ENCODE peak calls at places on chromosomes 3 and 15, in nine cellular contexts. A, V, T, J, B, F, S, N and U are unnamed samples.

GRCh38 chr3:71724584-71725278 is 471 bp downstream of the EIF4E3 start:
- DNase-seq in A (peak), V (no peak), T (peak), J (peak), B (peak), F (no peak), S (peak), N (no peak), U (peak)

GRCh38 chr15:67680645-67681044 is 138.1 kb downstream of the MAP2K5 start:
- DNase-seq in A (peak), V (peak), T (peak), J (no peak), B (peak), F (no peak), S (no peak), N (no peak), U (no peak)

GRCh38 chr3:159165972-159166371 is 364.1 kb downstream of the MFSD1 start:
- DNase-seq in A (no peak), V (no peak), T (no peak), J (no peak), B (no peak), F (no peak), S (no peak), N (no peak), U (no peak)

GRCh38 chr3:13608969-13609725 is 60.2 kb downstream of the FBLN2 start:
- DNase-seq in A (no peak), V (no peak), T (no peak), J (no peak), B (no peak), F (no peak), S (no peak), N (no peak), U (no peak)

GRCh38 chr3:4416961-4417360 is 50.1 kb downstream of the SUMF1 start:
- DNase-seq in A (no peak), V (peak), T (no peak), J (no peak), B (peak), F (no peak), S (no peak), N (peak), U (no peak)

GRCh38 chr3:187370051-187370450 is 1.9 kb downstream of the RTP4 start:
- DNase-seq in A (no peak), V (no peak), T (no peak), J (no peak), B (no peak), F (no peak), S (no peak), N (no peak), U (no peak)

GRCh38 chr3:181880339-181880738 is 168.6 kb downstream of the SOX2 start:
- DNase-seq in A (no peak), V (no peak), T (peak), J (no peak), B (no peak), F (no peak), S (no peak), N (peak), U (no peak)

GRCh38 chr3:51953445-51953844 is 1.7 kb upstream of the GPR62 start:
- DNase-seq in A (no peak), V (no peak), T (peak), J (no peak), B (peak), F (no peak), S (no peak), N (no peak), U (no peak)

GRCh38 chr15:62119224-62119925 is 45.7 kb downstream of the C2CD4B start:
- DNase-seq in A (peak), V (peak), T (no peak), J (no peak), B (peak), F (no peak), S (peak), N (no peak), U (no peak)